ENCODE peak calls at places on chromosomes 2 and 18, in ten cellular contexts. E, I, V, A, L, T, U, J, K and Q are unnamed samples.

GRCh38 chr2:1605102-1605501 is 139.2 kb downstream of the PXDN start:
- DNase-seq in E (no peak), I (peak), V (no peak), A (no peak), L (no peak), T (peak), U (no peak), J (no peak), K (no peak), Q (no peak)

GRCh38 chr2:166000401-166000800 is 46.8 kb upstream of the TTC21B start:
- DNase-seq in E (no peak), I (no peak), V (no peak), A (no peak), L (no peak), T (no peak), U (no peak), J (no peak), K (no peak), Q (no peak)

GRCh38 chr2:235910067-235910466 is 258.1 kb downstream of the GBX2 start:
- DNase-seq in E (no peak), I (no peak), V (no peak), A (no peak), L (no peak), T (no peak), U (no peak), J (no peak), K (no peak), Q (no peak)

GRCh38 chr2:479505-480161 is 191.7 kb upstream of the ALKAL2 start:
- DNase-seq in E (no peak), I (no peak), V (no peak), A (no peak), L (no peak), T (no peak), U (peak), J (peak), K (no peak), Q (no peak)

GRCh38 chr2:151902829-151903228 is 74.6 kb upstream of the ARL5A start:
- DNase-seq in E (no peak), I (no peak), V (no peak), A (no peak), L (no peak), T (no peak), U (no peak), J (no peak), K (no peak), Q (no peak)

GRCh38 chr2:43513796-43514195 is 82.0 kb downstream of the THADA start:
- DNase-seq in E (no peak), I (no peak), V (no peak), A (no peak), L (no peak), T (no peak), U (no peak), J (no peak), K (no peak), Q (no peak)

GRCh38 chr2:209556354-209556961 is 132.6 kb downstream of the MAP2 start:
- DNase-seq in E (peak), I (no peak), V (no peak), A (no peak), L (peak), T (no peak), U (peak), J (peak), K (no peak), Q (peak)

GRCh38 chr2:176552456-176553135 is 283.4 kb downstream of the MTX2 start:
- DNase-seq in E (no peak), I (peak), V (no peak), A (no peak), L (peak), T (no peak), U (no peak), J (no peak), K (no peak), Q (no peak)

GRCh38 chr18:44537521-44537920 is 143.2 kb upstream of the SETBP1 start:
- DNase-seq in E (peak), I (no peak), V (no peak), A (no peak), L (peak), T (no peak), U (no peak), J (no peak), K (no peak), Q (peak)

GRCh38 chr18:51236225-51236624 is 38.7 kb upstream of the MEX3C start:
- DNase-seq in E (peak), I (no peak), V (no peak), A (no peak), L (peak), T (no peak), U (no peak), J (peak), K (no peak), Q (no peak)

GRCh38 chr2:11872247-11872947 is 126.0 kb downstream of the LPIN1 start:
- DNase-seq in E (no peak), I (no peak), V (no peak), A (no peak), L (peak), T (no peak), U (no peak), J (no peak), K (no peak), Q (peak)

GRCh38 chr2:54088719-54089118 is 26.7 kb upstream of the ACYP2 start:
- DNase-seq in E (no peak), I (no peak), V (no peak), A (no peak), L (peak), T (no peak), U (no peak), J (peak), K (no peak), Q (no peak)

GRCh38 chr2:168669151-168669550 is 133.3 kb upstream of the NOSTRIN start:
- DNase-seq in E (no peak), I (no peak), V (no peak), A (no peak), L (peak), T (no peak), U (no peak), J (no peak), K (no peak), Q (no peak)

GRCh38 chr2:191200910-191201309 is 44.3 kb upstream of the MYO1B start:
- DNase-seq in E (no peak), I (no peak), V (no peak), A (no peak), L (no peak), T (no peak), U (no peak), J (no peak), K (no peak), Q (no peak)

GRCh38 chr2:19542796-19543195 is 184.4 kb upstream of the OSR1 start:
- DNase-seq in E (no peak), I (no peak), V (no peak), A (no peak), L (no peak), T (no peak), U (no peak), J (no peak), K (no peak), Q (no peak)

GRCh38 chr2:197359859-197360258 is 49.3 kb upstream of the ANKRD44 start:
- DNase-seq in E (no peak), I (no peak), V (no peak), A (no peak), L (no peak), T (no peak), U (no peak), J (no peak), K (no peak), Q (no peak)

GRCh38 chr2:99831772-99832171 is 310.6 kb downstream of the AFF3 start:
- DNase-seq in E (no peak), I (no peak), V (no peak), A (no peak), L (no peak), T (no peak), U (no peak), J (peak), K (no peak), Q (no peak)

GRCh38 chr2:172931923-172932520 is 143.6 kb upstream of the MAP3K20 start:
- DNase-seq in E (peak), I (peak), V (peak), A (peak), L (peak), T (peak), U (peak), J (peak), K (peak), Q (peak)
- H3K27ac ChIP-seq in E (no peak), I (peak), V (peak), A (no peak), L (no peak), T (peak), U (no peak), J (no peak), K (peak), Q (no peak)

GRCh38 chr2:142980246-142981068 is 103.0 kb downstream of the KYNU start:
- DNase-seq in E (peak), I (no peak), V (no peak), A (no peak), L (peak), T (no peak), U (no peak), J (peak), K (no peak), Q (no peak)
- TF ChIP-seq CTCF in E (peak), I (peak), V (peak), A (no peak), L (peak), T (peak), U (peak), J (peak), K (no peak), Q (peak)

GRCh38 chr2:69947078-69947801 is 14.2 kb downstream of the ASPRV1 start:
- DNase-seq in E (no peak), I (no peak), V (no peak), A (no peak), L (no peak), T (no peak), U (no peak), J (no peak), K (no peak), Q (no peak)
- H3K4me3 ChIP-seq in E (no peak), I (no peak), V (no peak), A (no peak), L (no peak), T (no peak), U (no peak), J (peak), K (no peak), Q (no peak)

GRCh38 chr2:50126845-50127244 is 905.1 kb downstream of the NRXN1 start:
- DNase-seq in E (peak), I (no peak), V (no peak), A (no peak), L (no peak), T (no peak), U (no peak), J (no peak), K (no peak), Q (no peak)
- H3K27ac ChIP-seq in E (no peak), I (no peak), V (no peak), A (no peak), L (no peak), T (no peak), U (no peak), J (no peak), K (no peak), Q (no peak)